ENCODE peak calls at places on chromosomes 6 and 20, in eight cellular contexts. V is thyroid gland, N is esophagus squamous epithelium, G is heart left ventricle, A is breast epithelium, X is mesendoderm, F is upper lobe of right lung, Q is stomach. H is an unnamed sample.

GRCh38 chr6:146883640-146884531 is 285.1 kb downstream of the ADGB start:
- DNase-seq in N (no peak), G (no peak), A (no peak), Q (no peak), V (no peak), X (no peak), F (no peak), H (no peak)

GRCh38 chr6:136920858-136921520 is 1.1 kb upstream of the SLC35D3 start:
- DNase-seq in G (no peak), A (no peak), Q (no peak), X (peak; percentile 50), V (no peak), F (peak; percentile 68), N (no peak), H (no peak)

GRCh38 chr6:72720464-72720863 is 98.6 kb downstream of the KCNQ5 start:
- DNase-seq in F (no peak), A (no peak), Q (no peak), X (no peak), V (no peak), N (no peak), G (no peak), H (no peak)

GRCh38 chr6:152952045-152952444 is 30.8 kb downstream of the FBXO5 start:
- DNase-seq in G (no peak), X (peak; percentile 28), A (no peak), F (no peak), V (no peak), N (no peak), Q (no peak), H (no peak)

GRCh38 chr6:82408952-82409421 is 45.4 kb downstream of the TPBG start:
- DNase-seq in Q (no peak), V (no peak), A (no peak), X (no peak), G (no peak), N (no peak), F (no peak), H (no peak)

GRCh38 chr6:11203306-11204009 is 29.0 kb downstream of the NEDD9 start:
- DNase-seq in G (no peak), V (no peak), Q (no peak), F (no peak), A (no peak), X (no peak), N (no peak), H (no peak)

GRCh38 chr6:6684365-6684833 is 95.9 kb downstream of the LY86 start:
- DNase-seq in Q (no peak), A (no peak), N (no peak), G (no peak), V (no peak), F (no peak), X (no peak), H (no peak)

GRCh38 chr6:156519940-156520339 is 257.2 kb upstream of the ARID1B start:
- DNase-seq in A (no peak), X (no peak), G (no peak), N (no peak), V (no peak), Q (no peak), F (no peak), H (no peak)

GRCh38 chr6:33993653-33994052 is 152.2 kb downstream of the GRM4 start:
- DNase-seq in X (no peak), N (no peak), V (no peak), G (no peak), F (no peak), Q (no peak), A (no peak), H (no peak)

GRCh38 chr6:63576147-63576772 is 4.0 kb downstream of the LOC128125822 start:
- DNase-seq in N (no peak), A (no peak), Q (no peak), X (no peak), F (no peak), G (no peak), V (no peak), H (no peak)

GRCh38 chr6:161411265-161411944 is 137.5 kb upstream of the AGPAT4 start:
- DNase-seq in N (no peak), A (no peak), G (no peak), X (no peak), Q (no peak), F (no peak), V (no peak), H (no peak)

GRCh38 chr6:38350882-38351281 is 288.8 kb downstream of the BTBD9 start:
- DNase-seq in A (no peak), G (no peak), V (peak; percentile 6), X (peak; percentile 74), Q (no peak), N (no peak), F (no peak), H (no peak)

GRCh38 chr6:129678463-129678862 is 31.5 kb downstream of the ARHGAP18 start:
- DNase-seq in G (no peak), F (no peak), A (no peak), N (no peak), Q (no peak), V (no peak), X (no peak), H (no peak)

GRCh38 chr6:97203343-97203742 is 79.7 kb downstream of the MMS22L start:
- DNase-seq in Q (no peak), N (no peak), V (no peak), G (no peak), F (no peak), A (no peak), X (peak; percentile 75), H (no peak)

GRCh38 chr20:57076951-57077350 is 189.5 kb downstream of the BMP7 start:
- DNase-seq in V (no peak), N (no peak), Q (no peak), F (no peak), G (no peak), X (no peak), A (no peak), H (no peak)

GRCh38 chr20:742156-742555 is 26.1 kb downstream of the SLC52A3 start:
- DNase-seq in N (no peak), V (no peak), F (no peak), A (no peak), Q (no peak), G (no peak), X (no peak), H (no peak)

GRCh38 chr20:14259691-14260090 is 77.7 kb downstream of the FLRT3 start:
- DNase-seq in X (no peak), Q (no peak), F (no peak), G (no peak), N (no peak), V (no peak), A (no peak), H (no peak)

DNA sequence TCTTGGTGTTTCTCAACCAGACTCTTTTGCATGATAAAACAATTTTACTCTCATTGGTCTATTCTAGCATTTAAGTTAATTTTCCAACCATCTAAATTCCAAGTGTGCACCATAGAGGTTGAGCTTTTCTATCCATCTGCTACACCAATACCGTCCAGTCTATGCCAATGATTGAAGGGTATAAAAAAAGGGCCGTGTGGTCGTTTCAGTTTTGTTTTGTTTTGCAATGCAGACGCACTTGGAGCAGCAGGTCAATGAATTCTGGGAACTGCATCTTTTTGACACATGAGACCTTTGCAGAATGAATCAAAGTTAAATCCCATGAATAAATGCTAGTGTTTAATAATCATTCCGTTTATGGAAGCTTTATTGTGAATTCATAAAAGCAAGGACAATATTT is 650.0 kb upstream of the GJE1 start:
- DNase-seq in G (no peak), A (no peak), V (no peak), Q (no peak), X (no peak), N (no peak), F (no peak), H (no peak)
- H3K27ac ChIP-seq in G (peak overlapping the region; percentile 73), A (peak overlapping the region; percentile 12), V (peak overlapping the region; percentile 45), Q (peak overlapping the region; percentile 37), X (no peak overlapping the region), N (peak overlapping the region; percentile 60), F (peak overlapping the region; percentile 65), H (peak overlapping the region; percentile 60)

GRCh38 chr6:127920804-127921203 is 19.9 kb upstream of the THEMIS start:
- DNase-seq in G (no peak), Q (no peak), X (no peak), N (no peak), V (no peak), F (no peak), A (no peak), H (no peak)
- H3K4me1 ChIP-seq in G (no peaks in the 10 kb centered on the region), Q (no peaks in the 10 kb centered on the region), X (no peaks in the 10 kb centered on the region), N (no peaks in the 10 kb centered on the region), V (no peaks in the 10 kb centered on the region), F (no peaks in the 10 kb centered on the region), A (no peaks in the 10 kb centered on the region), H (no peaks in the 10 kb centered on the region)

GRCh38 chr6:3162565-3163247 is 5.4 kb upstream of the TUBB2A start:
- DNase-seq in F (peak; percentile 88), V (peak; percentile 76), A (peak; percentile 73), N (no peak), X (peak; percentile 92), G (peak; percentile 82), Q (peak; percentile 76), H (peak; percentile 82)

GRCh38 chr6:3163248-3163594 is 5.9 kb upstream of the TUBB2A start:
- DNase-seq in X (no peak), G (no peak), F (no peak), V (no peak), N (no peak), A (no peak), Q (no peak), H (peak; percentile 77)

GRCh38 chr6:3162067-3162497 is 4.7 kb upstream of the TUBB2A start:
- DNase-seq in X (peak; percentile 77), N (no peak), V (no peak), A (no peak), F (no peak), G (no peak), Q (no peak), H (no peak)

GRCh38 chr6:3157151-3157933 is at the start of gene TUBB2A:
- DNase-seq in G (peak; percentile 85), N (peak; percentile 33), Q (peak; percentile 89), A (peak; percentile 76), V (peak; percentile 76), X (peak; percentile 85), F (peak; percentile 91), H (peak; percentile 86)

GRCh38 chr6:3159805-3160781 is 2.7 kb upstream of the TUBB2A start:
- DNase-seq in N (peak; percentile 10), A (no peak), X (peak; percentile 83), G (peak; percentile 37), F (no peak), Q (peak; percentile 87), V (no peak), H (peak; percentile 62)
- H3K27ac ChIP-seq in N (peak overlapping the region; percentile 97), A (peak overlapping the region; percentile 36), X (peak overlapping the region; percentile 84), G (no peak overlapping the region), F (no peak overlapping the region), Q (peak overlapping the region; percentile 98), V (no peak overlapping the region), H (no peak overlapping the region)

GRCh38 chr6:15662246-15663056 is at the start of gene DTNBP1:
- DNase-seq in V (peak; percentile 85), G (peak; percentile 87), X (peak; percentile 66), A (peak; percentile 62), F (peak; percentile 93), N (peak; percentile 9), Q (peak; percentile 87), H (peak; percentile 88)

GRCh38 chr6:15665237-15665636 is 2.4 kb upstream of the DTNBP1 start:
- DNase-seq in A (no peak), X (no peak), N (no peak), Q (no peak), F (no peak), G (no peak), V (no peak), H (no peak)

GRCh38 chr6:15663057-15663638 is 320 bp upstream of the DTNBP1 start:
- DNase-seq in A (no peak), V (no peak), G (no peak), N (no peak), F (no peak), X (peak; percentile 78), Q (no peak), H (no peak)

GRCh38 chr6:15659181-15659580 is 3.6 kb downstream of the DTNBP1 start:
- DNase-seq in X (no peak), N (no peak), Q (no peak), A (no peak), F (no peak), V (no peak), G (no peak), H (no peak)

GRCh38 chr6:15661815-15662245 is 998 bp downstream of the DTNBP1 start:
- DNase-seq in N (no peak), X (no peak), Q (no peak), F (no peak), G (no peak), A (no peak), V (no peak), H (no peak)
- H3K4me1 ChIP-seq in N (peaks cover 5% of the 10 kb centered on the region), X (no peaks in the 10 kb centered on the region), Q (peaks cover 17% of the 10 kb centered on the region), F (peaks cover 17% of the 10 kb centered on the region), G (peaks cover 12% of the 10 kb centered on the region), A (no peaks in the 10 kb centered on the region), V (no peaks in the 10 kb centered on the region), H (peaks cover 22% of the 10 kb centered on the region)

H was measured in lower lobe of right lung.